ENCODE peak calls at places on chromosomes 6 and 20, in eight cellular contexts. T is adrenal gland, Q is mesothelial cell of epicardium, G is fibroblast of lung, H is cardiac fibroblast, V is GM10248, D is activated B cell treated with CpG ODN at 0.5 μM for 24 hours, B is GM12865. W is an unnamed sample.

GRCh38 chr6:25311251-25311910 is 32.2 kb downstream of the CARMIL1 start:
- DNase-seq in V (no peak), D (no peak), T (no peak), B (no peak), Q (no peak), H (peak), G (peak), W (no peak)

GRCh38 chr20:34215711-34216381 is 25.4 kb upstream of the ASIP start:
- DNase-seq in T (peak), V (peak), B (peak), Q (peak), H (peak), G (peak), D (peak), W (peak)

GRCh38 chr6:25913741-25914140 is 16.8 kb downstream of the SLC17A2 start:
- DNase-seq in V (no peak), Q (no peak), D (no peak), B (no peak), G (no peak), T (no peak), H (no peak), W (no peak)

GRCh38 chr20:37352611-37352980 is 6.7 kb downstream of the SRC start:
- DNase-seq in B (no peak), Q (no peak), D (no peak), T (peak), G (no peak), H (no peak), V (no peak), W (no peak)

GRCh38 chr6:11058406-11058805 is 14.3 kb upstream of the ELOVL2 start:
- DNase-seq in H (no peak), V (no peak), D (no peak), T (no peak), G (no peak), Q (no peak), B (no peak), W (no peak)

GRCh38 chr6:74249658-74250057 is 553.7 kb downstream of the CD109 start:
- DNase-seq in G (peak), B (no peak), Q (no peak), T (no peak), H (peak), D (no peak), V (no peak), W (no peak)

GRCh38 chr6:72246926-72247325 is 360.6 kb downstream of the RIMS1 start:
- DNase-seq in B (peak), G (peak), D (no peak), H (no peak), V (no peak), Q (no peak), T (no peak), W (no peak)

GRCh38 chr6:156622185-156622584 is 155.0 kb upstream of the ARID1B start:
- DNase-seq in T (no peak), V (no peak), H (no peak), Q (no peak), G (no peak), D (no peak), B (no peak), W (no peak)

GRCh38 chr6:165799736-165800135 is 136.7 kb upstream of the PDE10A start:
- DNase-seq in D (no peak), H (peak), G (no peak), V (no peak), T (no peak), Q (no peak), B (no peak), W (no peak)

GRCh38 chr6:6790891-6791290 is 202.4 kb downstream of the LY86 start:
- DNase-seq in Q (no peak), D (no peak), G (no peak), T (peak), H (peak), B (no peak), V (no peak), W (no peak)

GRCh38 chr6:166495487-166496314 is 90.8 kb downstream of the RAMACL start:
- DNase-seq in G (no peak), V (no peak), Q (no peak), D (no peak), B (no peak), T (no peak), H (no peak), W (no peak)

GRCh38 chr6:99341862-99342455 is 7.5 kb downstream of the FAXC start:
- DNase-seq in G (no peak), V (no peak), H (peak), Q (no peak), T (no peak), D (no peak), B (no peak), W (no peak)

GRCh38 chr20:63394069-63394468 is 32.9 kb upstream of the CHRNA4 start:
- DNase-seq in G (no peak), T (no peak), D (no peak), V (no peak), B (no peak), H (peak), Q (no peak), W (no peak)

GRCh38 chr6:31712296-31712695 is 2.9 kb upstream of the LY6G6D start:
- DNase-seq in D (no peak), T (no peak), H (no peak), Q (no peak), B (no peak), V (no peak), G (no peak), W (no peak)

GRCh38 chr6:84773133-84773430 is 8.7 kb upstream of the TBX18 start:
- DNase-seq in V (no peak), D (no peak), Q (no peak), T (no peak), B (no peak), G (no peak), H (peak), W (no peak)

GRCh38 chr20:19945732-19946670 is 71.2 kb upstream of the NAA20 start:
- DNase-seq in H (no peak), B (peak), T (no peak), V (no peak), Q (no peak), G (no peak), D (no peak), W (no peak)

GRCh38 chr6:114364295-114364694 is 21.5 kb upstream of the HS3ST5 start:
- DNase-seq in B (no peak), G (peak), V (no peak), T (no peak), Q (no peak), H (no peak), D (no peak), W (no peak)

GRCh38 chr6:134315974-134316391 is 1.9 kb downstream of the SGK1 start:
- DNase-seq in H (no peak), V (no peak), T (no peak), Q (no peak), D (no peak), G (no peak), B (peak), W (no peak)

GRCh38 chr20:62804632-62805364 is at the start of gene OGFR:
- DNase-seq in T (peak), B (peak), G (peak), Q (no peak), D (peak), V (peak), H (peak), W (no peak)

GRCh38 chr6:28807682-28808280 is 116.0 kb downstream of the TRIM27 start:
- DNase-seq in V (no peak), D (no peak), B (peak), Q (no peak), T (no peak), G (peak), H (peak), W (no peak)

GRCh38 chr6:135503703-135504475 is 6.3 kb upstream of the AHI1 start:
- DNase-seq in D (no peak), Q (no peak), V (no peak), T (no peak), G (no peak), H (peak), B (no peak), W (no peak)

GRCh38 chr6:135505222-135505621 is 7.7 kb upstream of the AHI1 start:
- DNase-seq in H (no peak), Q (no peak), D (no peak), G (no peak), B (no peak), V (no peak), T (no peak), W (no peak)

GRCh38 chr6:135504734-135505133 is 7.2 kb upstream of the AHI1 start:
- DNase-seq in D (no peak), Q (no peak), V (no peak), H (no peak), G (no peak), B (no peak), T (no peak), W (no peak)

GRCh38 chr6:135505648-135506047 is 8.1 kb upstream of the AHI1 start:
- DNase-seq in Q (no peak), B (no peak), D (no peak), H (no peak), V (no peak), G (no peak), T (no peak), W (no peak)

GRCh38 chr6:135506270-135506997 is 8.9 kb upstream of the AHI1 start:
- DNase-seq in Q (no peak), T (no peak), D (no peak), B (peak), H (peak), V (peak), G (peak), W (no peak)
- TF ChIP-seq CTCF in Q (no peak), T (peak), D (peak), B (peak), H (peak), V (peak), G (peak), W (peak)

DNA sequence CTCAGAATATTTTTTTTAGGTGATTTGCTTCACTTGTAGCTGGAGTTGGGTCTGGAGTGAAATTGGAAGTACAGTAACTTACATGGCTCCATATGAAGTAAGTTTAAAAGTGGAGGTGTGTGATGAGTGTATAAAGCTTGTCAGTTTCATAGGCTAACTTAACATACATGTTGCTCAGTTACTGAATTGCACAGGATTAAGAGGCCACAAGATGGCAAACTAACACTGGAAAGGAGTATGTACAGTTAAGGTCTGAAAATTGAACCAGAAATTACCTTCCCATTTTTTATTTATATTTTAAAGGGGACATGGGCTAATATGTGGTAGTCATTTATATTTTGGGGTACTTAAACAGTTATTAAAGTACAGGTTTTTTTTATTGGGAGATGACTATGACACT is 45.3 kb upstream of the SMIM8 start:
- DNase-seq in V (no peak), D (no peak), H (peak), B (peak), T (no peak), G (peak), Q (no peak), W (no peak)
- TF ChIP-seq CTCF in V (peak), D (no peak), H (no peak), B (no peak), T (no peak), G (no peak), Q (no peak), W (peak)

DNA sequence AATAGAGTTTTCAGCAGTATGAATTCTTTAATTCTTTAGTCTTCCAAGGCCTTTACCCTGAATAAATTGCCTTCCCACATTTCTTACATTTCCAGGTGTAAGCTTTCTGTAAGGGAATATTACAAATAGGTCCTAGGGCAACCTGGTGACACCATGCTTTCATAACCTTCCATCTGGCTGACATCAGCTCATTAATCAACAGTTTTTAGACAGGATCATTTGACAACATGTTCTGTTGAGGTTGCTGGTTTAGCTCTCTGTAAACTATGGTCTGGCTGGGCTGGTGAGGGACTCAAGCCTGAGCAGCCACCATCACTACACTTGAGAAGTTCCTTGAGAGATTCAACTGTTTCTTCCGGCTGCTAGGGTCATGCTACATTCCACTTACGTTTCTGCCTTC is 19.2 kb downstream of the FAM229B start:
- DNase-seq in Q (no peak), D (no peak), B (no peak), H (no peak), T (no peak), G (no peak), V (no peak), W (no peak)
- TF ChIP-seq CTCF in Q (no peak), D (no peak), B (no peak), H (no peak), T (no peak), G (no peak), V (no peak), W (no peak)

DNA sequence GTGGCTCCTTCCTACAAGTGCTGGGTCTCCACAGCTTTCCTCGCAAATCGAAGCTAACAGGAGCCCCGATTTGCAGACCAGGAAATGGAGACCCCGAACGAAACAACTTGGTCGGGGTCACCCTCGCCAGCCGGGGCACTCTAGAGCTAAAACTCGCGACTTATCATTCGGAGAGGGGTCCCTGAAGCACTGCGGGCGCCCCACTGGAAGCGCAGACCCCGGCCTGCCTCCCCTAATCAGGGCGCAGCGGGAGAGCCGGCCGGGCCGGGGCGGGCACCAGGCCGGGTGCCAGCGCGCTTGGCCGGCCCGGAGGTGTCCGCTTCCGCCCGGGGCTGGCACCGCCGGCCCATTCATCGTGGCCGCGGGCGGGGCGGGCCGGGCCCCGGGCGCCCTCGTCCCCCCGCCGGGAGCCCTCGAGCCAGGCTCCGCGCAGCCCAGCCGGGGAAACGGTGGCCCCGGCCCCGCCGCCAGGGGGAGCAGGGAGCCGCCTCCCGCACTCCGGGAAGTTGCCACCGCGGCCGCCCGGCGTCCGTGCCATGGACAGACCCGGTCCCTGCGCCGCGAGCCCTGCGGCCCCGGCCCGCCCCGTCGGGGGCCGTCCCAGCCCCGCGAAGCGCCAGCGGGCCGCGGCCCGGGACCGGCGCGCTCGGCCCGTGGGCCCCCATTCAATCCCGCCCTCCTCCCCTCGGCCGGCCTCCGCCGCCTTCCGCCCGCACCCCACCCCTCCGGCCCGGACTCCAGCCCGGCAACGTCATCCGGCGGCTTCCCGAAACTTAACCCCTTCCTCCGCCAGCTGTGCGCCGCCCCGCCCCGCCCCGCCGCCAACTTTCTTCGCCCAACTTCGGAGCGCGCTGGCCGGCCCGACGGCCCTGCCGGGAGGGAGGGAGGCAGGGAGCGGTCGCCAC is 954 bp downstream of the RRBP1 start:
- DNase-seq in B (peak), Q (peak), H (peak), D (peak), V (peak), G (peak), T (peak), W (peak)
- TF ChIP-seq CTCF in B (peak), Q (peak), H (peak), D (no peak), V (peak), G (peak), T (peak), W (peak)

DNA sequence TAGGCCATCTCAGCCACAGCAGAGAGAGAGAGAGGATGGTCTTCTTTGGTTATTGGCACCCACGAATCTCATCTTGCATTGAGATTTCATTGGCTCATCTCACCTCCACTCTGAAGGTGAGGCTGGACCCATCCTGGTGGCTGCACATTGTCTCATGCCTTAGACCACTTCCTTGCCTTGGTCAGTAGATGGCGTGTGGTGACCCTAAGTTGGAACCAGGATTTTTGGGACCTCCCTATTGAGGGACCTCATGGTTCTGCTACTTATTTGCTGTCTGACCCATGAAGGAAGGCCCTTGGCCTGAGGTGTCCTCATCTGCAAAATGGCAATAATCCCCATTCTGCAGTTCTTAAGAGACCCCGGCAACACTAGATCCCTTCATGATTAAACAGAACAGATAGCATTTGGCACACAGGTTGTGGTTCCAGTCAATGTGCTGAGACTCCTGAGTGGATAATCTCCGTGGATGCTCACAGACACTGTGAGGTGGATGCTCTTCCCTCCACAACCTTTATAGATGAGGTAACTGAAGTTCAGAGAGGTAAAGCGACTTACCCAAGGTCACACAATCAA is 21.5 kb upstream of the AAR2 start:
- DNase-seq in H (peak), G (peak), Q (no peak), V (peak), D (no peak), T (no peak), B (peak), W (no peak)
- TF ChIP-seq CTCF in H (peak), G (peak), Q (no peak), V (peak), D (peak), T (peak), B (peak), W (peak)

GRCh38 chr20:48949304-48950170 is 28.0 kb downstream of the ARFGEF2 start:
- DNase-seq in B (no peak), V (no peak), D (no peak), G (no peak), H (no peak), Q (no peak), T (no peak), W (no peak)
- TF ChIP-seq CTCF in B (no peak), V (no peak), D (no peak), G (no peak), H (peak), Q (no peak), T (no peak), W (peak)

GRCh38 chr6:35736293-35736894 is 438 bp upstream of the ARMC12 start:
- DNase-seq in D (peak), B (peak), G (peak), Q (peak), H (peak), V (peak), T (peak), W (peak)
- TF ChIP-seq CTCF in D (peak), B (peak), G (peak), Q (peak), H (peak), V (peak), T (peak), W (peak)

GRCh38 chr6:35320031-35320410 is 22.3 kb upstream of the PPARD start:
- DNase-seq in T (no peak), G (no peak), Q (no peak), V (no peak), D (no peak), H (no peak), B (no peak), W (no peak)

GRCh38 chr6:35319346-35320030 is 21.9 kb downstream of the DEF6 start:
- DNase-seq in D (no peak), V (no peak), B (no peak), G (no peak), H (no peak), T (no peak), Q (no peak), W (no peak)

GRCh38 chr6:35317483-35318199 is 20.0 kb downstream of the DEF6 start:
- DNase-seq in Q (no peak), D (no peak), H (no peak), G (peak), T (no peak), V (no peak), B (no peak), W (no peak)

GRCh38 chr6:35318845-35319220 is 21.2 kb downstream of the DEF6 start:
- DNase-seq in V (no peak), D (no peak), G (no peak), B (no peak), H (no peak), Q (no peak), T (no peak), W (no peak)

GRCh38 chr6:35318200-35318844 is 20.7 kb downstream of the DEF6 start:
- DNase-seq in B (no peak), Q (peak), G (peak), V (no peak), T (peak), D (no peak), H (peak), W (peak)
- TF ChIP-seq CTCF in B (no peak), Q (no peak), G (no peak), V (no peak), T (no peak), D (no peak), H (peak), W (no peak)

GRCh38 chr6:24296944-24297343 is 60.9 kb downstream of the DCDC2 start:
- DNase-seq in D (no peak), Q (no peak), B (no peak), V (no peak), T (no peak), G (no peak), H (no peak), W (no peak)
- TF ChIP-seq CTCF in D (no peak), Q (no peak), B (no peak), V (no peak), T (no peak), G (no peak), H (no peak), W (no peak)

GRCh38 chr6:20652276-20652675 is 118.0 kb downstream of the CDKAL1 start:
- DNase-seq in V (no peak), G (no peak), H (no peak), T (no peak), Q (no peak), D (no peak), B (no peak), W (no peak)
- TF ChIP-seq CTCF in V (no peak), G (no peak), H (no peak), T (no peak), Q (no peak), D (no peak), B (no peak), W (no peak)

W was measured in progenitor cell of endocrine pancreas.